ENCODE peak calls at places on chromosomes 3 and 15, in ten cellular contexts. Z, V, G, P, D, F, B, A, Q and O are unnamed samples.

GRCh38 chr15:90609254-90610185 is 79.8 kb downstream of the CRTC3 start:
- DNase-seq in Z (peak; percentile 18), V (peak; percentile 36), G (no peak), P (no peak), D (no peak), F (no peak), B (peak; percentile 83), A (no peak), Q (no peak), O (no peak)

GRCh38 chr3:111954228-111954990 is 24.4 kb upstream of the ABHD10 start:
- DNase-seq in Z (peak; percentile 82), V (no peak), G (no peak), P (no peak), D (no peak), F (no peak), B (no peak), A (no peak), Q (no peak), O (no peak)

GRCh38 chr3:157499342-157499963 is 3.8 kb downstream of the VEPH1 start:
- DNase-seq in Z (no peak), V (no peak), G (no peak), P (peak; percentile 1), D (peak; percentile 48), F (peak; percentile 8), B (peak; percentile 46), A (peak; percentile 26), Q (no peak), O (no peak)

GRCh38 chr3:129233538-129233937 is 15.9 kb upstream of the COPG1 start:
- DNase-seq in Z (no peak), V (no peak), G (peak; percentile 74), P (peak; percentile 11), D (no peak), F (no peak), B (no peak), A (no peak), Q (no peak), O (peak; percentile 88)

GRCh38 chr15:79896131-79896633 is 632 bp downstream of the MTHFS start:
- DNase-seq in Z (peak; percentile 19), V (no peak), G (peak; percentile 19), P (no peak), D (no peak), F (no peak), B (no peak), A (no peak), Q (peak; percentile 12), O (no peak)

GRCh38 chr15:72358532-72359180 is 17.2 kb downstream of the HEXA start:
- DNase-seq in Z (peak; percentile 91), V (no peak), G (no peak), P (no peak), D (no peak), F (peak; percentile 52), B (no peak), A (peak; percentile 60), Q (no peak), O (peak; percentile 75)

GRCh38 chr3:65905648-65906211 is 133.0 kb downstream of the MAGI1 start:
- DNase-seq in Z (peak; percentile 61), V (no peak), G (no peak), P (no peak), D (no peak), F (no peak), B (no peak), A (no peak), Q (no peak), O (no peak)

GRCh38 chr15:78695046-78695671 is 54.1 kb upstream of the CHRNB4 start:
- DNase-seq in Z (no peak), V (no peak), G (no peak), P (no peak), D (no peak), F (no peak), B (no peak), A (no peak), Q (no peak), O (peak; percentile 21)

GRCh38 chr15:48406911-48407310 is 75.7 kb downstream of the DUT start:
- DNase-seq in Z (no peak), V (no peak), G (no peak), P (no peak), D (no peak), F (no peak), B (peak; percentile 31), A (no peak), Q (no peak), O (no peak)

GRCh38 chr15:90191795-90192494 is 9.2 kb upstream of the SEMA4B start:
- DNase-seq in Z (peak; percentile 41), V (peak; percentile 98), G (peak; percentile 55), P (peak; percentile 85), D (no peak), F (peak; percentile 74), B (peak; percentile 57), A (peak; percentile 68), Q (no peak), O (peak; percentile 81)

GRCh38 chr3:12875857-12876451 is 34.6 kb upstream of the RPL32 start:
- DNase-seq in Z (peak; percentile 65), V (peak; percentile 66), G (no peak), P (peak; percentile 28), D (peak; percentile 84), F (peak; percentile 55), B (peak; percentile 97), A (peak; percentile 72), Q (no peak), O (peak; percentile 24)

GRCh38 chr15:78208887-78209645 is 25.3 kb downstream of the ACSBG1 start:
- DNase-seq in Z (no peak), V (peak; percentile 36), G (no peak), P (no peak), D (no peak), F (no peak), B (peak; percentile 27), A (no peak), Q (no peak), O (no peak)

GRCh38 chr15:41836713-41837454 is 1.8 kb upstream of the PLA2G4B start:
- DNase-seq in Z (no peak), V (no peak), G (no peak), P (no peak), D (no peak), F (no peak), B (no peak), A (no peak), Q (no peak), O (no peak)

GRCh38 chr15:70853855-70854668 is at the start of gene LARP6:
- DNase-seq in Z (peak; percentile 72), V (peak; percentile 80), G (peak; percentile 81), P (peak; percentile 62), D (peak; percentile 63), F (peak; percentile 78), B (peak; percentile 94), A (peak; percentile 70), Q (no peak), O (peak; percentile 66)

GRCh38 chr3:154384504-154384903 is 45.5 kb downstream of the GPR149 start:
- DNase-seq in Z (no peak), V (no peak), G (no peak), P (no peak), D (no peak), F (no peak), B (no peak), A (no peak), Q (no peak), O (no peak)

GRCh38 chr3:9109570-9109914 is 139.9 kb downstream of the SRGAP3 start:
- DNase-seq in Z (no peak), V (no peak), G (no peak), P (no peak), D (no peak), F (no peak), B (no peak), A (no peak), Q (no peak), O (no peak)

GRCh38 chr3:48245136-48245535 is 4.2 kb downstream of the ZNF589 start:
- DNase-seq in Z (no peak), V (no peak), G (no peak), P (no peak), D (no peak), F (no peak), B (no peak), A (no peak), Q (no peak), O (no peak)